ENCODE peak calls at places on chromosomes 3 and 15, in ten cellular contexts. One of them, this sample, is unnamed.

GRCh38 chr3:13462822-13463221 is 17.3 kb upstream of the HDAC11 start:
- DNase-seq in retina: no peak
- DNase-seq in left cardiac atrium: no peak
- DNase-seq in NCI-H1092: no peak
- DNase-seq in bronchial epithelial cell: no peak
- DNase-seq in stimulated activated CD4-positive, alpha-beta T cell treated with anti-CD3 and anti-CD28 coated beads, Interleukin-12 subunit alpha, Interleukin-12 subunit beta, amount 100 ng/mL, for 4 hours: no peak
- DNase-seq in dermis microvascular lymphatic vessel endothelial cell: no peak
- DNase-seq in neuronal stem cell: no peak
- DNase-seq in astrocyte of the spinal cord: no peak
- DNase-seq in GM03348: no peak
- DNase-seq in this sample: no peak

GRCh38 chr15:70964686-70965085 is 72.1 kb downstream of the LRRC49 start:
- DNase-seq in retina: no peak
- DNase-seq in left cardiac atrium: no peak
- DNase-seq in NCI-H1092: no peak
- DNase-seq in bronchial epithelial cell: no peak
- DNase-seq in stimulated activated CD4-positive, alpha-beta T cell treated with anti-CD3 and anti-CD28 coated beads, Interleukin-12 subunit alpha, Interleukin-12 subunit beta, amount 100 ng/mL, for 4 hours: no peak
- DNase-seq in dermis microvascular lymphatic vessel endothelial cell: no peak
- DNase-seq in neuronal stem cell: no peak
- DNase-seq in astrocyte of the spinal cord: no peak
- DNase-seq in GM03348: no peak
- DNase-seq in this sample: no peak

GRCh38 chr3:63051920-63052319 is 176.7 kb upstream of the CADPS start:
- DNase-seq in retina: no peak
- DNase-seq in left cardiac atrium: no peak
- DNase-seq in NCI-H1092: no peak
- DNase-seq in bronchial epithelial cell: peak; percentile 8
- DNase-seq in stimulated activated CD4-positive, alpha-beta T cell treated with anti-CD3 and anti-CD28 coated beads, Interleukin-12 subunit alpha, Interleukin-12 subunit beta, amount 100 ng/mL, for 4 hours: no peak
- DNase-seq in dermis microvascular lymphatic vessel endothelial cell: no peak
- DNase-seq in neuronal stem cell: peak; percentile 5
- DNase-seq in astrocyte of the spinal cord: peak; percentile 86
- DNase-seq in GM03348: peak; percentile 3
- DNase-seq in this sample: no peak

GRCh38 chr3:17151598-17152373 is 267.0 kb downstream of the PLCL2 start:
- DNase-seq in retina: no peak
- DNase-seq in left cardiac atrium: no peak
- DNase-seq in NCI-H1092: no peak
- DNase-seq in bronchial epithelial cell: no peak
- DNase-seq in stimulated activated CD4-positive, alpha-beta T cell treated with anti-CD3 and anti-CD28 coated beads, Interleukin-12 subunit alpha, Interleukin-12 subunit beta, amount 100 ng/mL, for 4 hours: peak; percentile 70
- DNase-seq in dermis microvascular lymphatic vessel endothelial cell: no peak
- DNase-seq in neuronal stem cell: no peak
- DNase-seq in astrocyte of the spinal cord: no peak
- DNase-seq in GM03348: no peak
- DNase-seq in this sample: peak; percentile 85

GRCh38 chr3:1540686-1541085 is 447.9 kb downstream of the CNTN6 start:
- DNase-seq in retina: no peak
- DNase-seq in left cardiac atrium: no peak
- DNase-seq in NCI-H1092: no peak
- DNase-seq in bronchial epithelial cell: no peak
- DNase-seq in stimulated activated CD4-positive, alpha-beta T cell treated with anti-CD3 and anti-CD28 coated beads, Interleukin-12 subunit alpha, Interleukin-12 subunit beta, amount 100 ng/mL, for 4 hours: no peak
- DNase-seq in dermis microvascular lymphatic vessel endothelial cell: no peak
- DNase-seq in neuronal stem cell: no peak
- DNase-seq in astrocyte of the spinal cord: no peak
- DNase-seq in GM03348: no peak
- DNase-seq in this sample: no peak

GRCh38 chr3:79872483-79872882 is 104.7 kb upstream of the ROBO1 start:
- DNase-seq in retina: no peak
- DNase-seq in left cardiac atrium: no peak
- DNase-seq in NCI-H1092: no peak
- DNase-seq in bronchial epithelial cell: peak; percentile 10
- DNase-seq in stimulated activated CD4-positive, alpha-beta T cell treated with anti-CD3 and anti-CD28 coated beads, Interleukin-12 subunit alpha, Interleukin-12 subunit beta, amount 100 ng/mL, for 4 hours: no peak
- DNase-seq in dermis microvascular lymphatic vessel endothelial cell: peak; percentile 84
- DNase-seq in neuronal stem cell: no peak
- DNase-seq in astrocyte of the spinal cord: peak; percentile 92
- DNase-seq in GM03348: no peak
- DNase-seq in this sample: no peak

GRCh38 chr3:125207507-125207906 is 5.0 kb downstream of the SLC12A8 start:
- DNase-seq in retina: no peak
- DNase-seq in left cardiac atrium: no peak
- DNase-seq in NCI-H1092: no peak
- DNase-seq in bronchial epithelial cell: no peak
- DNase-seq in stimulated activated CD4-positive, alpha-beta T cell treated with anti-CD3 and anti-CD28 coated beads, Interleukin-12 subunit alpha, Interleukin-12 subunit beta, amount 100 ng/mL, for 4 hours: no peak
- DNase-seq in dermis microvascular lymphatic vessel endothelial cell: no peak
- DNase-seq in neuronal stem cell: no peak
- DNase-seq in astrocyte of the spinal cord: no peak
- DNase-seq in GM03348: no peak
- DNase-seq in this sample: no peak

GRCh38 chr15:31078461-31078860 is 23.1 kb downstream of the TRPM1 start:
- DNase-seq in retina: no peak
- DNase-seq in left cardiac atrium: no peak
- DNase-seq in NCI-H1092: no peak
- DNase-seq in bronchial epithelial cell: no peak
- DNase-seq in stimulated activated CD4-positive, alpha-beta T cell treated with anti-CD3 and anti-CD28 coated beads, Interleukin-12 subunit alpha, Interleukin-12 subunit beta, amount 100 ng/mL, for 4 hours: no peak
- DNase-seq in dermis microvascular lymphatic vessel endothelial cell: no peak
- DNase-seq in neuronal stem cell: no peak
- DNase-seq in astrocyte of the spinal cord: no peak
- DNase-seq in GM03348: no peak
- DNase-seq in this sample: no peak

GRCh38 chr3:101070260-101071121 is 77.3 kb upstream of the ABI3BP start:
- DNase-seq in retina: no peak
- DNase-seq in left cardiac atrium: peak; percentile 38
- DNase-seq in NCI-H1092: no peak
- DNase-seq in bronchial epithelial cell: no peak
- DNase-seq in stimulated activated CD4-positive, alpha-beta T cell treated with anti-CD3 and anti-CD28 coated beads, Interleukin-12 subunit alpha, Interleukin-12 subunit beta, amount 100 ng/mL, for 4 hours: peak; percentile 52
- DNase-seq in dermis microvascular lymphatic vessel endothelial cell: no peak
- DNase-seq in neuronal stem cell: peak; percentile 14
- DNase-seq in astrocyte of the spinal cord: peak; percentile 2
- DNase-seq in GM03348: peak; percentile 21
- DNase-seq in this sample: peak; percentile 46

GRCh38 chr3:156619376-156619775 is 55.0 kb upstream of the TIPARP start:
- DNase-seq in retina: no peak
- DNase-seq in left cardiac atrium: no peak
- DNase-seq in NCI-H1092: no peak
- DNase-seq in bronchial epithelial cell: no peak
- DNase-seq in stimulated activated CD4-positive, alpha-beta T cell treated with anti-CD3 and anti-CD28 coated beads, Interleukin-12 subunit alpha, Interleukin-12 subunit beta, amount 100 ng/mL, for 4 hours: no peak
- DNase-seq in dermis microvascular lymphatic vessel endothelial cell: no peak
- DNase-seq in neuronal stem cell: no peak
- DNase-seq in astrocyte of the spinal cord: peak; percentile 47
- DNase-seq in GM03348: peak; percentile 21
- DNase-seq in this sample: no peak

GRCh38 chr15:60757831-60758570 is 279.1 kb upstream of the ICE2 start:
- DNase-seq in retina: no peak
- DNase-seq in left cardiac atrium: no peak
- DNase-seq in NCI-H1092: no peak
- DNase-seq in bronchial epithelial cell: no peak
- DNase-seq in stimulated activated CD4-positive, alpha-beta T cell treated with anti-CD3 and anti-CD28 coated beads, Interleukin-12 subunit alpha, Interleukin-12 subunit beta, amount 100 ng/mL, for 4 hours: no peak
- DNase-seq in dermis microvascular lymphatic vessel endothelial cell: no peak
- DNase-seq in neuronal stem cell: no peak
- DNase-seq in astrocyte of the spinal cord: no peak
- DNase-seq in GM03348: no peak
- DNase-seq in this sample: no peak

GRCh38 chr3:86792316-86792715 is 198.6 kb downstream of the VGLL3 start:
- DNase-seq in retina: no peak
- DNase-seq in left cardiac atrium: no peak
- DNase-seq in NCI-H1092: no peak
- DNase-seq in bronchial epithelial cell: no peak
- DNase-seq in stimulated activated CD4-positive, alpha-beta T cell treated with anti-CD3 and anti-CD28 coated beads, Interleukin-12 subunit alpha, Interleukin-12 subunit beta, amount 100 ng/mL, for 4 hours: no peak
- DNase-seq in dermis microvascular lymphatic vessel endothelial cell: no peak
- DNase-seq in neuronal stem cell: no peak
- DNase-seq in astrocyte of the spinal cord: peak; percentile 71
- DNase-seq in GM03348: no peak
- DNase-seq in this sample: no peak

GRCh38 chr3:170751894-170752283 is 118.1 kb downstream of the RPL22L1 start:
- DNase-seq in retina: no peak
- DNase-seq in left cardiac atrium: no peak
- DNase-seq in NCI-H1092: no peak
- DNase-seq in bronchial epithelial cell: peak; percentile 50
- DNase-seq in stimulated activated CD4-positive, alpha-beta T cell treated with anti-CD3 and anti-CD28 coated beads, Interleukin-12 subunit alpha, Interleukin-12 subunit beta, amount 100 ng/mL, for 4 hours: no peak
- DNase-seq in dermis microvascular lymphatic vessel endothelial cell: no peak
- DNase-seq in neuronal stem cell: no peak
- DNase-seq in astrocyte of the spinal cord: no peak
- DNase-seq in GM03348: no peak
- DNase-seq in this sample: no peak

GRCh38 chr15:29403778-29404177 is 134.2 kb upstream of the NSMCE3 start:
- DNase-seq in retina: no peak
- DNase-seq in left cardiac atrium: no peak
- DNase-seq in NCI-H1092: peak; percentile 2
- DNase-seq in bronchial epithelial cell: no peak
- DNase-seq in stimulated activated CD4-positive, alpha-beta T cell treated with anti-CD3 and anti-CD28 coated beads, Interleukin-12 subunit alpha, Interleukin-12 subunit beta, amount 100 ng/mL, for 4 hours: no peak
- DNase-seq in dermis microvascular lymphatic vessel endothelial cell: no peak
- DNase-seq in neuronal stem cell: no peak
- DNase-seq in astrocyte of the spinal cord: no peak
- DNase-seq in GM03348: no peak
- DNase-seq in this sample: no peak

GRCh38 chr3:163175970-163176369 is 1679.4 kb downstream of the OTOL1 start:
- DNase-seq in retina: no peak
- DNase-seq in left cardiac atrium: no peak
- DNase-seq in NCI-H1092: no peak
- DNase-seq in bronchial epithelial cell: no peak
- DNase-seq in stimulated activated CD4-positive, alpha-beta T cell treated with anti-CD3 and anti-CD28 coated beads, Interleukin-12 subunit alpha, Interleukin-12 subunit beta, amount 100 ng/mL, for 4 hours: no peak
- DNase-seq in dermis microvascular lymphatic vessel endothelial cell: no peak
- DNase-seq in neuronal stem cell: no peak
- DNase-seq in astrocyte of the spinal cord: no peak
- DNase-seq in GM03348: no peak
- DNase-seq in this sample: no peak

GRCh38 chr3:38334142-38334541 is 12.4 kb upstream of the XYLB start:
- DNase-seq in retina: no peak
- DNase-seq in left cardiac atrium: no peak
- DNase-seq in NCI-H1092: no peak
- DNase-seq in bronchial epithelial cell: no peak
- DNase-seq in stimulated activated CD4-positive, alpha-beta T cell treated with anti-CD3 and anti-CD28 coated beads, Interleukin-12 subunit alpha, Interleukin-12 subunit beta, amount 100 ng/mL, for 4 hours: no peak
- DNase-seq in dermis microvascular lymphatic vessel endothelial cell: no peak
- DNase-seq in neuronal stem cell: no peak
- DNase-seq in astrocyte of the spinal cord: no peak
- DNase-seq in GM03348: no peak
- DNase-seq in this sample: no peak

GRCh38 chr3:48273594-48274211 is 32.8 kb downstream of the ZNF589 start:
- DNase-seq in retina: peak; percentile 72
- DNase-seq in left cardiac atrium: no peak
- DNase-seq in NCI-H1092: peak; percentile 63
- DNase-seq in bronchial epithelial cell: peak; percentile 66
- DNase-seq in stimulated activated CD4-positive, alpha-beta T cell treated with anti-CD3 and anti-CD28 coated beads, Interleukin-12 subunit alpha, Interleukin-12 subunit beta, amount 100 ng/mL, for 4 hours: peak; percentile 31
- DNase-seq in dermis microvascular lymphatic vessel endothelial cell: peak; percentile 66
- DNase-seq in neuronal stem cell: peak; percentile 43
- DNase-seq in astrocyte of the spinal cord: peak; percentile 54
- DNase-seq in GM03348: peak; percentile 82
- DNase-seq in this sample: peak; percentile 78

GRCh38 chr15:58473720-58474119 is 41.9 kb downstream of the LIPC start:
- DNase-seq in retina: no peak
- DNase-seq in left cardiac atrium: no peak
- DNase-seq in NCI-H1092: no peak
- DNase-seq in bronchial epithelial cell: peak; percentile 94
- DNase-seq in stimulated activated CD4-positive, alpha-beta T cell treated with anti-CD3 and anti-CD28 coated beads, Interleukin-12 subunit alpha, Interleukin-12 subunit beta, amount 100 ng/mL, for 4 hours: no peak
- DNase-seq in dermis microvascular lymphatic vessel endothelial cell: no peak
- DNase-seq in neuronal stem cell: no peak
- DNase-seq in astrocyte of the spinal cord: peak; percentile 81
- DNase-seq in GM03348: peak; percentile 56
- DNase-seq in this sample: no peak

GRCh38 chr15:44029003-44029402 is 166.1 kb downstream of the FRMD5 start:
- DNase-seq in retina: no peak
- DNase-seq in left cardiac atrium: no peak
- DNase-seq in NCI-H1092: no peak
- DNase-seq in bronchial epithelial cell: no peak
- DNase-seq in stimulated activated CD4-positive, alpha-beta T cell treated with anti-CD3 and anti-CD28 coated beads, Interleukin-12 subunit alpha, Interleukin-12 subunit beta, amount 100 ng/mL, for 4 hours: no peak
- DNase-seq in dermis microvascular lymphatic vessel endothelial cell: no peak
- DNase-seq in neuronal stem cell: no peak
- DNase-seq in astrocyte of the spinal cord: no peak
- DNase-seq in GM03348: no peak
- DNase-seq in this sample: no peak

GRCh38 chr3:12286927-12287726 is 1.7 kb upstream of the PPARG start:
- DNase-seq in retina: peak; percentile 38
- DNase-seq in left cardiac atrium: peak; percentile 27
- DNase-seq in NCI-H1092: no peak
- DNase-seq in bronchial epithelial cell: no peak
- DNase-seq in stimulated activated CD4-positive, alpha-beta T cell treated with anti-CD3 and anti-CD28 coated beads, Interleukin-12 subunit alpha, Interleukin-12 subunit beta, amount 100 ng/mL, for 4 hours: no peak
- DNase-seq in dermis microvascular lymphatic vessel endothelial cell: no peak
- DNase-seq in neuronal stem cell: no peak
- DNase-seq in astrocyte of the spinal cord: no peak
- DNase-seq in GM03348: no peak
- DNase-seq in this sample: no peak

GRCh38 chr3:25557641-25558040 is 107.1 kb downstream of the TOP2B start:
- DNase-seq in retina: no peak
- DNase-seq in left cardiac atrium: no peak
- DNase-seq in NCI-H1092: no peak
- DNase-seq in bronchial epithelial cell: no peak
- DNase-seq in stimulated activated CD4-positive, alpha-beta T cell treated with anti-CD3 and anti-CD28 coated beads, Interleukin-12 subunit alpha, Interleukin-12 subunit beta, amount 100 ng/mL, for 4 hours: no peak
- DNase-seq in dermis microvascular lymphatic vessel endothelial cell: no peak
- DNase-seq in neuronal stem cell: no peak
- DNase-seq in astrocyte of the spinal cord: peak; percentile 45
- DNase-seq in GM03348: no peak
- DNase-seq in this sample: no peak

GRCh38 chr3:65575376-65575840 is 463.3 kb downstream of the MAGI1 start:
- DNase-seq in retina: no peak
- DNase-seq in left cardiac atrium: no peak
- DNase-seq in NCI-H1092: no peak
- DNase-seq in bronchial epithelial cell: peak; percentile 99
- DNase-seq in stimulated activated CD4-positive, alpha-beta T cell treated with anti-CD3 and anti-CD28 coated beads, Interleukin-12 subunit alpha, Interleukin-12 subunit beta, amount 100 ng/mL, for 4 hours: no peak
- DNase-seq in dermis microvascular lymphatic vessel endothelial cell: no peak
- DNase-seq in neuronal stem cell: no peak
- DNase-seq in astrocyte of the spinal cord: peak; percentile 86
- DNase-seq in GM03348: peak; percentile 17
- DNase-seq in this sample: no peak

GRCh38 chr3:163490119-163490518 is 1588.2 kb downstream of the SI start:
- DNase-seq in retina: no peak
- DNase-seq in left cardiac atrium: no peak
- DNase-seq in NCI-H1092: no peak
- DNase-seq in bronchial epithelial cell: peak; percentile 25
- DNase-seq in stimulated activated CD4-positive, alpha-beta T cell treated with anti-CD3 and anti-CD28 coated beads, Interleukin-12 subunit alpha, Interleukin-12 subunit beta, amount 100 ng/mL, for 4 hours: no peak
- DNase-seq in dermis microvascular lymphatic vessel endothelial cell: no peak
- DNase-seq in neuronal stem cell: peak; percentile 6
- DNase-seq in astrocyte of the spinal cord: peak; percentile 28
- DNase-seq in GM03348: peak; percentile 50
- DNase-seq in this sample: peak; percentile 61

GRCh38 chr3:184643442-184643841 is 68.4 kb downstream of the MAGEF1 start:
- DNase-seq in retina: no peak
- DNase-seq in left cardiac atrium: no peak
- DNase-seq in NCI-H1092: no peak
- DNase-seq in bronchial epithelial cell: no peak
- DNase-seq in stimulated activated CD4-positive, alpha-beta T cell treated with anti-CD3 and anti-CD28 coated beads, Interleukin-12 subunit alpha, Interleukin-12 subunit beta, amount 100 ng/mL, for 4 hours: no peak
- DNase-seq in dermis microvascular lymphatic vessel endothelial cell: no peak
- DNase-seq in neuronal stem cell: no peak
- DNase-seq in astrocyte of the spinal cord: no peak
- DNase-seq in GM03348: no peak
- DNase-seq in this sample: no peak

GRCh38 chr3:15815696-15816095 is 17.9 kb upstream of the ANKRD28 start:
- DNase-seq in retina: no peak
- DNase-seq in left cardiac atrium: no peak
- DNase-seq in NCI-H1092: no peak
- DNase-seq in bronchial epithelial cell: peak; percentile 72
- DNase-seq in stimulated activated CD4-positive, alpha-beta T cell treated with anti-CD3 and anti-CD28 coated beads, Interleukin-12 subunit alpha, Interleukin-12 subunit beta, amount 100 ng/mL, for 4 hours: no peak
- DNase-seq in dermis microvascular lymphatic vessel endothelial cell: peak; percentile 68
- DNase-seq in neuronal stem cell: no peak
- DNase-seq in astrocyte of the spinal cord: peak; percentile 85
- DNase-seq in GM03348: peak; percentile 45
- DNase-seq in this sample: peak; percentile 46

GRCh38 chr3:98730338-98730737 is 32.8 kb upstream of the ST3GAL6 start:
- DNase-seq in retina: no peak
- DNase-seq in left cardiac atrium: no peak
- DNase-seq in NCI-H1092: no peak
- DNase-seq in bronchial epithelial cell: peak; percentile 93
- DNase-seq in stimulated activated CD4-positive, alpha-beta T cell treated with anti-CD3 and anti-CD28 coated beads, Interleukin-12 subunit alpha, Interleukin-12 subunit beta, amount 100 ng/mL, for 4 hours: no peak
- DNase-seq in dermis microvascular lymphatic vessel endothelial cell: peak; percentile 94
- DNase-seq in neuronal stem cell: no peak
- DNase-seq in astrocyte of the spinal cord: peak; percentile 16
- DNase-seq in GM03348: no peak
- DNase-seq in this sample: no peak

GRCh38 chr3:39668420-39668819 is 141.0 kb upstream of the MYRIP start:
- DNase-seq in retina: peak; percentile 32
- DNase-seq in left cardiac atrium: no peak
- DNase-seq in NCI-H1092: no peak
- DNase-seq in bronchial epithelial cell: peak; percentile 59
- DNase-seq in stimulated activated CD4-positive, alpha-beta T cell treated with anti-CD3 and anti-CD28 coated beads, Interleukin-12 subunit alpha, Interleukin-12 subunit beta, amount 100 ng/mL, for 4 hours: no peak
- DNase-seq in dermis microvascular lymphatic vessel endothelial cell: peak; percentile 48
- DNase-seq in neuronal stem cell: peak; percentile 33
- DNase-seq in astrocyte of the spinal cord: peak; percentile 37
- DNase-seq in GM03348: peak; percentile 57
- DNase-seq in this sample: peak; percentile 65

GRCh38 chr3:43162573-43163084 is 56.8 kb upstream of the POMGNT2 start:
- DNase-seq in retina: peak; percentile 36
- DNase-seq in left cardiac atrium: no peak
- DNase-seq in NCI-H1092: no peak
- DNase-seq in bronchial epithelial cell: no peak
- DNase-seq in stimulated activated CD4-positive, alpha-beta T cell treated with anti-CD3 and anti-CD28 coated beads, Interleukin-12 subunit alpha, Interleukin-12 subunit beta, amount 100 ng/mL, for 4 hours: no peak
- DNase-seq in dermis microvascular lymphatic vessel endothelial cell: no peak
- DNase-seq in neuronal stem cell: no peak
- DNase-seq in astrocyte of the spinal cord: no peak
- DNase-seq in GM03348: no peak
- DNase-seq in this sample: no peak

This sample was measured in Kasumi-1.